ENCODE peak calls at places on chromosome 4, in nine cellular contexts. P is suprapubic skin; X is pancreas; I is GM23248; Z is mesendoderm; J is CD8-positive, alpha-beta T cell; W is ovary; E is effector memory CD4-positive, alpha-beta T cell; Q is H9. L is an unnamed sample.

GRCh38 chr4:40908297-40908696 is 158.5 kb downstream of the NSUN7 start:
- DNase-seq in P (peak; percentile 79), X (no peak), I (no peak), Z (peak; percentile 79), J (no peak), W (no peak), E (no peak), Q (peak; percentile 76), L (peak; percentile 87)

GRCh38 chr4:76377922-76378321 is 43.0 kb downstream of the CCDC158 start:
- DNase-seq in P (no peak), X (peak; percentile 36), I (peak; percentile 42), Z (peak; percentile 72), J (peak; percentile 40), W (no peak), E (peak; percentile 24), Q (no peak), L (no peak)

GRCh38 chr4:147547314-147548056 is 66.6 kb downstream of the EDNRA start:
- DNase-seq in P (no peak), X (no peak), I (peak; percentile 68), Z (no peak), J (no peak), W (no peak), E (no peak), Q (no peak), L (peak; percentile 36)

GRCh38 chr4:110119347-110119746 is 79.1 kb downstream of the ELOVL6 start:
- DNase-seq in P (no peak), X (no peak), I (no peak), Z (no peak), J (no peak), W (no peak), E (no peak), Q (no peak), L (peak; percentile 38)

GRCh38 chr4:92334716-92335350 is 31.1 kb downstream of the GRID2 start:
- DNase-seq in P (no peak), X (no peak), I (no peak), Z (no peak), J (no peak), W (no peak), E (no peak), Q (no peak), L (no peak)

GRCh38 chr4:165927815-165928214 is 54.8 kb downstream of the TLL1 start:
- DNase-seq in P (no peak), X (no peak), I (no peak), Z (no peak), J (no peak), W (no peak), E (no peak), Q (no peak), L (peak; percentile 42)

GRCh38 chr4:1793496-1793840 is 375 bp downstream of the FGFR3 start:
- DNase-seq in P (no peak), X (peak; percentile 45), I (peak; percentile 59), Z (peak; percentile 63), J (peak; percentile 46), W (peak; percentile 41), E (peak; percentile 14), Q (no peak), L (no peak)

GRCh38 chr4:74111990-74112389 is 13.0 kb upstream of the CXCL2 start:
- DNase-seq in P (peak; percentile 70), X (no peak), I (peak; percentile 83), Z (peak; percentile 48), J (no peak), W (no peak), E (no peak), Q (peak; percentile 34), L (peak; percentile 100)

GRCh38 chr4:188262464-188262863 is 123.2 kb downstream of the TRIML1 start:
- DNase-seq in P (no peak), X (no peak), I (no peak), Z (no peak), J (no peak), W (no peak), E (no peak), Q (no peak), L (peak; percentile 25)

GRCh38 chr4:184347251-184348239 is 126.8 kb downstream of the IRF2 start:
- DNase-seq in P (no peak), X (peak; percentile 59), I (no peak), Z (peak; percentile 93), J (no peak), W (no peak), E (no peak), Q (peak; percentile 89), L (peak; percentile 71)

GRCh38 chr4:134727696-134728095 is 526.1 kb upstream of the PABPC4L start:
- DNase-seq in P (no peak), X (no peak), I (no peak), Z (no peak), J (no peak), W (no peak), E (no peak), Q (no peak), L (no peak)

GRCh38 chr4:140806175-140806574 is 50.0 kb upstream of the TBC1D9 start:
- DNase-seq in P (no peak), X (no peak), I (no peak), Z (no peak), J (no peak), W (no peak), E (no peak), Q (no peak), L (no peak)

GRCh38 chr4:140800686-140801085 is 44.5 kb upstream of the TBC1D9 start:
- DNase-seq in P (no peak), X (no peak), I (no peak), Z (no peak), J (no peak), W (no peak), E (no peak), Q (no peak), L (no peak)

GRCh38 chr4:140799686-140800225 is 43.6 kb upstream of the TBC1D9 start:
- DNase-seq in P (no peak), X (no peak), I (no peak), Z (peak; percentile 71), J (no peak), W (no peak), E (no peak), Q (no peak), L (no peak)

GRCh38 chr4:140805293-140805692 is 49.1 kb upstream of the TBC1D9 start:
- DNase-seq in P (no peak), X (no peak), I (no peak), Z (no peak), J (no peak), W (no peak), E (no peak), Q (no peak), L (no peak)

GRCh38 chr4:140802591-140802990 is 46.4 kb upstream of the TBC1D9 start:
- DNase-seq in P (no peak), X (no peak), I (no peak), Z (no peak), J (no peak), W (no peak), E (no peak), Q (no peak), L (no peak)
- H3K4me1 ChIP-seq in P (no peaks in the 10 kb centered on the region), X (no peaks in the 10 kb centered on the region), I (no peaks in the 10 kb centered on the region), Z (no peaks in the 10 kb centered on the region), J (no peaks in the 10 kb centered on the region), W (peaks cover 4% of the 10 kb centered on the region), E (no peaks in the 10 kb centered on the region), Q (no peaks in the 10 kb centered on the region), L (no peaks in the 10 kb centered on the region)

DNA sequence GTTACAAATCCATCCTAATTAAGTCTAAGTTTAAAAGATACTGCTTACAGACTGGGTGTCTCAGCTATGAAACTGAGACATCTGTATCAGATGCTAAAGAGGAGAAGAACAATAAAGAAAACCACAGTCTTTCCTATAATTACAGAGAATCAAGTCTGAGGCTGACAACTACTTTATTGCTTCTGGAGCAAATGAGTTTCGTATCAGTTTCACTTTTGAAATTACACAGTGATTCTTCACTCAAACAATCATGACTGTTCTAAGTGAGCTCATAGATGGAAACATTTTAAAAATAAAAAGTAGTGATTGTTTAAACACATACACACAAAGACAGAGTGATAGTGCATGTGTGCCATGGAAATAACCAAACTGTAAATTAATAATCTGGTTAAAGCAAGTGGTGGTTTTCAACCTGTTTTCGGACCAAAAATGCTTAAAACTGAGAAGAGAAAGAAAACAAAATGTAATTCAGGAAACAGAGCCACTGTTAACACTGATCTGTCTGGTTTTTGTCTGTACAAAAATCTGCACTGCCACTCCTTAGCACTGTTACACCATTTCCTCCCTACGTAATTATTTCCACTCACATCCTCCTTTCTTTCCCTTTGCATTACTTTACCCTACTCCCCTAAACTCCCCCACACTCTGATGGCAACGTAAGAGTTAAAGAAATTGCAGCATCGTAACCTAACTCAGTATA is 12.5 kb downstream of the RFC1 start:
- DNase-seq in P (no peak), X (no peak), I (peak; percentile 74), Z (no peak), J (no peak), W (no peak), E (no peak), Q (no peak), L (peak; percentile 19)
- H3K4me1 ChIP-seq in P (peaks cover 21% of the 10 kb centered on the region), X (peaks cover 4% of the 10 kb centered on the region), I (peaks cover 19% of the 10 kb centered on the region), Z (no peaks in the 10 kb centered on the region), J (peaks cover 21% of the 10 kb centered on the region), W (peaks cover 5% of the 10 kb centered on the region), E (peaks cover 4% of the 10 kb centered on the region), Q (no peaks in the 10 kb centered on the region), L (peaks cover 12% of the 10 kb centered on the region)

GRCh38 chr4:8188085-8188484 is 11.0 kb upstream of the SH3TC1 start:
- DNase-seq in P (no peak), X (no peak), I (peak; percentile 68), Z (no peak), J (no peak), W (no peak), E (no peak), Q (no peak), L (no peak)

GRCh38 chr4:8185930-8186329 is 13.2 kb upstream of the SH3TC1 start:
- DNase-seq in P (no peak), X (no peak), I (peak; percentile 22), Z (no peak), J (no peak), W (no peak), E (no peak), Q (no peak), L (no peak)

GRCh38 chr4:8185280-8185679 is 13.8 kb upstream of the SH3TC1 start:
- DNase-seq in P (no peak), X (no peak), I (peak; percentile 96), Z (no peak), J (no peak), W (no peak), E (no peak), Q (no peak), L (peak; percentile 79)

GRCh38 chr4:8188743-8189550 is 10.1 kb upstream of the SH3TC1 start:
- DNase-seq in P (no peak), X (peak; percentile 79), I (peak; percentile 43), Z (no peak), J (no peak), W (no peak), E (no peak), Q (no peak), L (peak; percentile 89)

DNA sequence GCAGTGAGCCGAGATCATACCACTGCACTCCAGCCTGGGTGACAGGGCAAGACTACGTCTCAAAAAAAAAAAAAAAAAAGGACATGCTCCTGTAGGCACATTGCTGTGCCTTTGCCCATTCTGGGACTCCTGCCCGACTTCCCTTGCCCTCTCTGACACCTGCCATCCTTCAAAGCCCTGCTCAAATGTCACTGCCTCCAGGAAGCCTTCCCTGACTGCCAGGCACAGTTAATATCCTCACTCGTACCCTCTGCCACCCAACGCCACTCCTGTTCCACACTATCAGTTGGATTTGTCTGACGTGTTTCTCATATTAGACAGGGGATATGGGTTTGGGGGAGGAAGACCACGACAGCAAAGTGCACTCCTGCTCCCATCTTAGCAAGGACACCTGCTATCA is 12.2 kb upstream of the SH3TC1 start:
- DNase-seq in P (no peak), X (no peak), I (no peak), Z (no peak), J (no peak), W (no peak), E (no peak), Q (no peak), L (no peak)
- H3K4me1 ChIP-seq in P (peaks cover 80% of the 10 kb centered on the region), X (no peaks in the 10 kb centered on the region), I (peaks cover 18% of the 10 kb centered on the region), Z (no peaks in the 10 kb centered on the region), J (no peaks in the 10 kb centered on the region), W (peaks cover 5% of the 10 kb centered on the region), E (no peaks in the 10 kb centered on the region), Q (no peaks in the 10 kb centered on the region), L (peaks cover 21% of the 10 kb centered on the region)

GRCh38 chr4:23934223-23934622 is 44.4 kb upstream of the PPARGC1A start:
- DNase-seq in P (no peak), X (no peak), I (no peak), Z (peak; percentile 84), J (no peak), W (no peak), E (no peak), Q (peak; percentile 56), L (no peak)
- H3K4me1 ChIP-seq in P (peaks cover 68% of the 10 kb centered on the region), X (no peaks in the 10 kb centered on the region), I (peaks cover 32% of the 10 kb centered on the region), Z (peaks cover 7% of the 10 kb centered on the region), J (no peaks in the 10 kb centered on the region), W (no peaks in the 10 kb centered on the region), E (no peaks in the 10 kb centered on the region), Q (peaks cover 22% of the 10 kb centered on the region), L (no peaks in the 10 kb centered on the region)

L was measured in foreskin keratinocyte.